ENCODE peak calls at places on chromosomes 2 and 18, in nine cellular contexts. One of them, this sample, is unnamed.

GRCh38 chr2:239305771-239306170 is 95.0 kb downstream of the HDAC4 start:
- DNase-seq in left ventricle myocardium inferior: no peak
- DNase-seq in activated naive CD8-positive, alpha-beta T cell treated with anti-CD3 and anti-CD28 coated beads, Interleukin-2, amount 50 U/mL, for 24 hours: no peak
- DNase-seq in immature natural killer cell: no peak
- DNase-seq in activated T-helper 1 cell treated with anti-CD3 and anti-CD28 coated beads, Interleukin-2, amount 50 U/mL, for 16 hours: no peak
- DNase-seq in KBM-7: no peak
- DNase-seq in putamen: no peak
- DNase-seq in GM12878: no peak
- DNase-seq in SIG-M5: no peak
- DNase-seq in this sample: no peak

GRCh38 chr2:105297211-105297610 is 32.3 kb downstream of the TGFBRAP1 start:
- DNase-seq in left ventricle myocardium inferior: no peak
- DNase-seq in activated naive CD8-positive, alpha-beta T cell treated with anti-CD3 and anti-CD28 coated beads, Interleukin-2, amount 50 U/mL, for 24 hours: no peak
- DNase-seq in immature natural killer cell: no peak
- DNase-seq in activated T-helper 1 cell treated with anti-CD3 and anti-CD28 coated beads, Interleukin-2, amount 50 U/mL, for 16 hours: no peak
- DNase-seq in KBM-7: no peak
- DNase-seq in putamen: no peak
- DNase-seq in GM12878: no peak
- DNase-seq in SIG-M5: no peak
- DNase-seq in this sample: no peak

GRCh38 chr18:51537487-51537886 is 340.0 kb upstream of the MEX3C start:
- DNase-seq in left ventricle myocardium inferior: peak
- DNase-seq in activated naive CD8-positive, alpha-beta T cell treated with anti-CD3 and anti-CD28 coated beads, Interleukin-2, amount 50 U/mL, for 24 hours: no peak
- DNase-seq in immature natural killer cell: peak
- DNase-seq in activated T-helper 1 cell treated with anti-CD3 and anti-CD28 coated beads, Interleukin-2, amount 50 U/mL, for 16 hours: no peak
- DNase-seq in KBM-7: peak
- DNase-seq in putamen: peak
- DNase-seq in GM12878: peak
- DNase-seq in SIG-M5: no peak
- DNase-seq in this sample: peak

GRCh38 chr2:237421542-237422047 is 7.6 kb upstream of the COL6A3 start:
- DNase-seq in left ventricle myocardium inferior: peak
- DNase-seq in activated naive CD8-positive, alpha-beta T cell treated with anti-CD3 and anti-CD28 coated beads, Interleukin-2, amount 50 U/mL, for 24 hours: peak
- DNase-seq in immature natural killer cell: peak
- DNase-seq in activated T-helper 1 cell treated with anti-CD3 and anti-CD28 coated beads, Interleukin-2, amount 50 U/mL, for 16 hours: peak
- DNase-seq in KBM-7: peak
- DNase-seq in putamen: peak
- DNase-seq in GM12878: no peak
- DNase-seq in SIG-M5: no peak
- DNase-seq in this sample: peak

GRCh38 chr2:179655627-179656026 is 205.8 kb downstream of the ZNF385B start:
- DNase-seq in left ventricle myocardium inferior: no peak
- DNase-seq in activated naive CD8-positive, alpha-beta T cell treated with anti-CD3 and anti-CD28 coated beads, Interleukin-2, amount 50 U/mL, for 24 hours: no peak
- DNase-seq in immature natural killer cell: no peak
- DNase-seq in activated T-helper 1 cell treated with anti-CD3 and anti-CD28 coated beads, Interleukin-2, amount 50 U/mL, for 16 hours: no peak
- DNase-seq in KBM-7: no peak
- DNase-seq in putamen: no peak
- DNase-seq in GM12878: no peak
- DNase-seq in SIG-M5: no peak
- DNase-seq in this sample: no peak

GRCh38 chr2:134539946-134540345 is 178.9 kb downstream of the TMEM163 start:
- DNase-seq in left ventricle myocardium inferior: no peak
- DNase-seq in activated naive CD8-positive, alpha-beta T cell treated with anti-CD3 and anti-CD28 coated beads, Interleukin-2, amount 50 U/mL, for 24 hours: no peak
- DNase-seq in immature natural killer cell: no peak
- DNase-seq in activated T-helper 1 cell treated with anti-CD3 and anti-CD28 coated beads, Interleukin-2, amount 50 U/mL, for 16 hours: no peak
- DNase-seq in KBM-7: no peak
- DNase-seq in putamen: no peak
- DNase-seq in GM12878: no peak
- DNase-seq in SIG-M5: no peak
- DNase-seq in this sample: no peak

GRCh38 chr2:95359035-95359434 is 43.5 kb upstream of the FAHD2A start:
- DNase-seq in left ventricle myocardium inferior: no peak
- DNase-seq in activated naive CD8-positive, alpha-beta T cell treated with anti-CD3 and anti-CD28 coated beads, Interleukin-2, amount 50 U/mL, for 24 hours: no peak
- DNase-seq in immature natural killer cell: no peak
- DNase-seq in activated T-helper 1 cell treated with anti-CD3 and anti-CD28 coated beads, Interleukin-2, amount 50 U/mL, for 16 hours: no peak
- DNase-seq in KBM-7: no peak
- DNase-seq in putamen: no peak
- DNase-seq in GM12878: no peak
- DNase-seq in SIG-M5: no peak
- DNase-seq in this sample: no peak

GRCh38 chr2:206823178-206823577 is 57.8 kb downstream of the FASTKD2 start:
- DNase-seq in left ventricle myocardium inferior: no peak
- DNase-seq in activated naive CD8-positive, alpha-beta T cell treated with anti-CD3 and anti-CD28 coated beads, Interleukin-2, amount 50 U/mL, for 24 hours: no peak
- DNase-seq in immature natural killer cell: no peak
- DNase-seq in activated T-helper 1 cell treated with anti-CD3 and anti-CD28 coated beads, Interleukin-2, amount 50 U/mL, for 16 hours: no peak
- DNase-seq in KBM-7: no peak
- DNase-seq in putamen: no peak
- DNase-seq in GM12878: no peak
- DNase-seq in SIG-M5: no peak
- DNase-seq in this sample: no peak

GRCh38 chr2:23566236-23567142 is 181.5 kb downstream of the KLHL29 start:
- DNase-seq in left ventricle myocardium inferior: no peak
- DNase-seq in activated naive CD8-positive, alpha-beta T cell treated with anti-CD3 and anti-CD28 coated beads, Interleukin-2, amount 50 U/mL, for 24 hours: peak
- DNase-seq in immature natural killer cell: no peak
- DNase-seq in activated T-helper 1 cell treated with anti-CD3 and anti-CD28 coated beads, Interleukin-2, amount 50 U/mL, for 16 hours: no peak
- DNase-seq in KBM-7: peak
- DNase-seq in putamen: no peak
- DNase-seq in GM12878: no peak
- DNase-seq in SIG-M5: no peak
- DNase-seq in this sample: no peak

GRCh38 chr18:60067426-60068210 is 167.8 kb downstream of the PMAIP1 start:
- DNase-seq in left ventricle myocardium inferior: no peak
- DNase-seq in activated naive CD8-positive, alpha-beta T cell treated with anti-CD3 and anti-CD28 coated beads, Interleukin-2, amount 50 U/mL, for 24 hours: no peak
- DNase-seq in immature natural killer cell: no peak
- DNase-seq in activated T-helper 1 cell treated with anti-CD3 and anti-CD28 coated beads, Interleukin-2, amount 50 U/mL, for 16 hours: no peak
- DNase-seq in KBM-7: no peak
- DNase-seq in putamen: no peak
- DNase-seq in GM12878: no peak
- DNase-seq in SIG-M5: no peak
- DNase-seq in this sample: no peak

GRCh38 chr2:240532032-240532775 is 25.6 kb downstream of the ANKMY1 start:
- DNase-seq in left ventricle myocardium inferior: no peak
- DNase-seq in activated naive CD8-positive, alpha-beta T cell treated with anti-CD3 and anti-CD28 coated beads, Interleukin-2, amount 50 U/mL, for 24 hours: no peak
- DNase-seq in immature natural killer cell: no peak
- DNase-seq in activated T-helper 1 cell treated with anti-CD3 and anti-CD28 coated beads, Interleukin-2, amount 50 U/mL, for 16 hours: no peak
- DNase-seq in KBM-7: no peak
- DNase-seq in putamen: no peak
- DNase-seq in GM12878: no peak
- DNase-seq in SIG-M5: no peak
- DNase-seq in this sample: no peak

GRCh38 chr2:184031402-184032147 is 566.8 kb upstream of the ZNF804A start:
- DNase-seq in left ventricle myocardium inferior: no peak
- DNase-seq in activated naive CD8-positive, alpha-beta T cell treated with anti-CD3 and anti-CD28 coated beads, Interleukin-2, amount 50 U/mL, for 24 hours: no peak
- DNase-seq in immature natural killer cell: no peak
- DNase-seq in activated T-helper 1 cell treated with anti-CD3 and anti-CD28 coated beads, Interleukin-2, amount 50 U/mL, for 16 hours: no peak
- DNase-seq in KBM-7: no peak
- DNase-seq in putamen: no peak
- DNase-seq in GM12878: no peak
- DNase-seq in SIG-M5: no peak
- DNase-seq in this sample: no peak